ENCODE peak calls at places on chromosomes 12 and 14, in six cellular contexts. X, N, A, D, G and O are unnamed samples.

GRCh38 chr12:80869264-80869663 is 68.5 kb downstream of the LIN7A start:
- DNase-seq in G (no peak), A (no peak), X (no peak), N (no peak), D (no peak), O (no peak)

GRCh38 chr12:57107456-57107855 is 3.7 kb downstream of the STAT6 start:
- DNase-seq in A (peak), X (no peak), D (no peak), N (no peak), G (no peak), O (no peak)

GRCh38 chr12:128644664-128645296 is 179.0 kb downstream of the SLC15A4 start:
- DNase-seq in A (peak), D (no peak), N (peak), X (no peak), G (peak), O (peak)

GRCh38 chr14:53460544-53460943 is 307.4 kb upstream of the DDHD1 start:
- DNase-seq in N (no peak), A (no peak), G (no peak), X (no peak), D (no peak), O (no peak)

GRCh38 chr12:72523754-72524153 is 251.6 kb downstream of the TRHDE start:
- DNase-seq in X (no peak), A (no peak), D (no peak), G (no peak), N (no peak), O (no peak)

GRCh38 chr12:6272300-6273208 is 37.9 kb upstream of the PLEKHG6 start:
- DNase-seq in G (peak), X (no peak), N (no peak), A (peak), D (no peak), O (peak)

GRCh38 chr14:104680806-104681688 is 8.4 kb upstream of the INF2 start:
- DNase-seq in A (peak), G (peak), X (no peak), N (no peak), D (no peak), O (peak)

GRCh38 chr14:102295301-102295700 is 9.7 kb downstream of the MOK start:
- DNase-seq in G (no peak), X (no peak), D (no peak), A (no peak), N (no peak), O (no peak)

GRCh38 chr12:122106891-122107660 is 28.5 kb downstream of the MLXIP start:
- DNase-seq in A (no peak), X (no peak), G (no peak), N (no peak), D (no peak), O (peak)

GRCh38 chr12:14260011-14260993 is 105.2 kb upstream of the ATF7IP start:
- DNase-seq in A (peak), D (no peak), G (peak), N (no peak), X (peak), O (peak)

GRCh38 chr12:65510584-65511050 is 232.1 kb downstream of the MSRB3 start:
- DNase-seq in A (peak), X (no peak), D (no peak), G (peak), N (no peak), O (no peak)

GRCh38 chr12:58067610-58068387 is 126.4 kb downstream of the ATP23 start:
- DNase-seq in A (no peak), N (no peak), D (no peak), G (peak), X (peak), O (no peak)

GRCh38 chr14:33530358-33530757 is 420.5 kb downstream of the EGLN3 start:
- DNase-seq in X (no peak), D (no peak), G (no peak), N (no peak), A (no peak), O (no peak)

GRCh38 chr12:50057000-50057841 is at the start of gene ASIC1:
- DNase-seq in A (peak), D (no peak), G (peak), N (peak), X (no peak), O (peak)

GRCh38 chr14:69755299-69755698 is 11.6 kb upstream of the SRSF5 start:
- DNase-seq in X (no peak), N (no peak), D (no peak), G (no peak), A (peak), O (no peak)

GRCh38 chr12:132554857-132555630 is 55.3 kb downstream of the LRCOL1 start:
- DNase-seq in A (no peak), D (no peak), G (no peak), X (no peak), N (no peak), O (peak)

GRCh38 chr14:71466251-71466650 is 466.0 kb upstream of the RGS6 start:
- DNase-seq in A (no peak), N (no peak), X (no peak), D (no peak), G (no peak), O (no peak)

GRCh38 chr14:100042328-100042727 is 22.9 kb upstream of the EVL start:
- DNase-seq in A (no peak), N (no peak), D (no peak), X (no peak), G (no peak), O (no peak)

GRCh38 chr12:14993537-14994266 is 20.9 kb downstream of the PDE6H start:
- DNase-seq in X (peak), G (no peak), D (no peak), A (peak), N (peak), O (peak)

GRCh38 chr12:124730455-124730932 is 133.2 kb downstream of the SCARB1 start:
- DNase-seq in G (no peak), N (no peak), A (peak), D (no peak), X (no peak), O (peak)

GRCh38 chr12:54379401-54380201 is 4.9 kb downstream of the ZNF385A start:
- DNase-seq in N (peak), D (peak), G (peak), X (peak), A (peak), O (peak)

GRCh38 chr12:31003861-31004640 is 69.6 kb upstream of the DDX11 start:
- DNase-seq in D (no peak), G (no peak), N (no peak), A (no peak), X (no peak), O (no peak)

GRCh38 chr14:20934148-20934762 is 21.0 kb upstream of the RNASE2 start:
- DNase-seq in G (no peak), D (no peak), N (peak), X (no peak), A (peak), O (no peak)

GRCh38 chr12:69511016-69511415 is 40.8 kb downstream of the FRS2 start:
- DNase-seq in G (no peak), N (no peak), A (no peak), D (no peak), X (no peak), O (no peak)

GRCh38 chr14:92323031-92323915 is at the start of gene SLC24A4:
- DNase-seq in A (peak), X (no peak), N (no peak), G (no peak), D (no peak), O (peak)

GRCh38 chr12:69397978-69398377 is 38.4 kb downstream of the YEATS4 start:
- DNase-seq in D (no peak), A (no peak), N (no peak), X (no peak), G (no peak), O (no peak)

GRCh38 chr14:65840118-65840751 is 427.7 kb downstream of the FUT8 start:
- DNase-seq in N (no peak), A (peak), D (no peak), X (no peak), G (no peak), O (peak)

GRCh38 chr12:122908915-122909314 is 13.0 kb upstream of the VPS37B start:
- DNase-seq in D (no peak), A (no peak), N (no peak), X (no peak), G (no peak), O (no peak)